ENCODE peak calls at places on chromosome 22, in eight cellular contexts. V is GM12892, S is NCI-H2171, Z is epithelial cell of esophagus, N is fibroblast of mammary gland, X is dorsolateral prefrontal cortex, E is hepatocyte, Q is transverse colon. P is an unnamed sample.

GRCh38 chr22:44847380-44847779 is 95.0 kb downstream of the ARHGAP8 start:
- DNase-seq in S (no peak), E (no peak), Q (no peak), X (no peak), N (no peak), Z (no peak), V (no peak), P (no peak)

GRCh38 chr22:26648011-26648497 is 9.3 kb upstream of the MIAT start:
- DNase-seq in Q (peak), S (peak), X (no peak), E (no peak), N (no peak), V (no peak), Z (no peak), P (no peak)

GRCh38 chr22:31093090-31093850 is 12.2 kb downstream of the SMTN start:
- DNase-seq in X (peak), S (no peak), Z (no peak), E (peak), Q (peak), N (no peak), V (peak), P (no peak)

GRCh38 chr22:47340851-47341436 is 578.5 kb downstream of the TBC1D22A start:
- DNase-seq in N (peak), V (no peak), S (no peak), E (no peak), Q (no peak), X (no peak), Z (no peak), P (peak)

GRCh38 chr22:44181033-44181911 is 547 bp downstream of the PARVG start:
- DNase-seq in X (no peak), S (no peak), Z (no peak), N (no peak), V (no peak), Q (peak), E (no peak), P (no peak)

GRCh38 chr22:17814830-17815229 is 40.6 kb upstream of the BID start:
- DNase-seq in V (no peak), X (no peak), Z (no peak), Q (no peak), N (no peak), S (no peak), E (no peak), P (no peak)

GRCh38 chr22:29144786-29145160 is 60.9 kb upstream of the EMID1 start:
- DNase-seq in X (no peak), S (no peak), Z (no peak), E (no peak), N (no peak), V (no peak), Q (no peak), P (no peak)

GRCh38 chr22:42080287-42080686 is 787 bp downstream of the SMDT1 start:
- DNase-seq in S (peak), E (peak), Q (peak), V (no peak), Z (peak), X (peak), N (peak), P (no peak)

GRCh38 chr22:28741200-28741757 is 341 bp downstream of the CHEK2 start:
- DNase-seq in V (no peak), Q (no peak), S (no peak), E (no peak), Z (no peak), X (no peak), N (no peak), P (no peak)

GRCh38 chr22:33832558-33833151 is 87.6 kb downstream of the LARGE1 start:
- DNase-seq in Z (no peak), Q (no peak), S (no peak), V (no peak), N (no peak), E (no peak), X (peak), P (no peak)

GRCh38 chr22:47547881-47548630 is 785.6 kb downstream of the TBC1D22A start:
- DNase-seq in V (no peak), Q (no peak), E (no peak), Z (no peak), N (no peak), X (peak), S (no peak), P (no peak)

GRCh38 chr22:23696326-23696851 is 5.6 kb downstream of the RGL4 start:
- DNase-seq in X (no peak), S (no peak), Z (peak), E (no peak), Q (peak), N (no peak), V (peak), P (no peak)

GRCh38 chr22:20205964-20206708 is 55.3 kb upstream of the CCDC188 start:
- DNase-seq in X (peak), Q (peak), E (peak), Z (peak), N (peak), S (no peak), V (peak), P (peak)

GRCh38 chr22:35538801-35539321 is 1.8 kb upstream of the RASD2 start:
- DNase-seq in Q (peak), N (no peak), S (no peak), V (no peak), Z (peak), E (no peak), X (no peak), P (peak)

GRCh38 chr22:37330200-37331033 is 48.1 kb downstream of the CYTH4 start:
- DNase-seq in X (no peak), Q (peak), Z (peak), S (peak), N (peak), V (peak), E (peak), P (peak)

GRCh38 chr22:28034760-28035401 is 115.8 kb upstream of the PITPNB start:
- DNase-seq in V (no peak), E (peak), X (peak), S (peak), N (peak), Q (peak), Z (peak), P (no peak)

GRCh38 chr22:29457730-29458129 is 19.3 kb downstream of the RFPL1 start:
- DNase-seq in S (peak), N (peak), E (peak), V (peak), Z (peak), Q (peak), X (peak), P (peak)

GRCh38 chr22:26404851-26405357 is 24.2 kb upstream of the ASPHD2 start:
- DNase-seq in N (peak), E (no peak), X (no peak), Q (no peak), Z (no peak), V (no peak), S (no peak), P (no peak)

GRCh38 chr22:22909605-22910271 is 22.1 kb downstream of the IGLL5 start:
- DNase-seq in V (no peak), S (no peak), N (no peak), E (no peak), Q (no peak), Z (no peak), X (no peak), P (no peak)

GRCh38 chr22:49724893-49725489 is 102.7 kb downstream of the BRD1 start:
- DNase-seq in V (peak), E (peak), Q (peak), Z (peak), N (peak), S (peak), X (peak), P (peak)

GRCh38 chr22:44920183-44920582 is 89.6 kb downstream of the PHF21B start:
- DNase-seq in Q (no peak), X (no peak), N (no peak), Z (no peak), V (peak), S (no peak), E (no peak), P (no peak)

GRCh38 chr22:23306438-23306921 is 126.2 kb downstream of the BCR start:
- DNase-seq in Q (no peak), Z (peak), S (no peak), X (no peak), V (no peak), E (no peak), N (peak), P (no peak)

GRCh38 chr22:46752286-46752685 is 10.2 kb upstream of the TBC1D22A start:
- DNase-seq in N (no peak), E (no peak), S (no peak), Q (no peak), V (no peak), Z (no peak), X (no peak), P (no peak)

GRCh38 chr22:46813816-46814597 is 51.6 kb downstream of the TBC1D22A start:
- DNase-seq in Q (no peak), E (no peak), Z (peak), X (no peak), S (no peak), N (peak), V (no peak), P (no peak)

GRCh38 chr22:35873426-35873825 is 155.2 kb downstream of the RBFOX2 start:
- DNase-seq in S (no peak), Z (no peak), Q (no peak), E (no peak), X (no peak), N (no peak), V (no peak), P (no peak)

GRCh38 chr22:45320326-45320976 is 10.7 kb downstream of the FAM118A start:
- DNase-seq in V (no peak), Z (no peak), E (no peak), N (peak), Q (no peak), S (no peak), X (no peak), P (no peak)

GRCh38 chr22:44497218-44497903 is 672 bp downstream of the RTL6 start:
- DNase-seq in Q (peak), S (no peak), X (peak), V (no peak), E (peak), N (peak), Z (no peak), P (peak)

GRCh38 chr22:31954535-31955326 is 10.4 kb downstream of the YWHAH start:
- DNase-seq in S (no peak), Z (peak), X (no peak), V (no peak), N (peak), Q (no peak), E (no peak), P (no peak)

GRCh38 chr22:35470903-35471321 is 69.7 kb upstream of the RASD2 start:
- DNase-seq in S (no peak), V (no peak), Z (no peak), Q (no peak), E (no peak), N (peak), X (no peak), P (no peak)

GRCh38 chr22:37259540-37260029 is 15.5 kb upstream of the RAC2 start:
- DNase-seq in S (no peak), V (no peak), E (peak), Z (peak), N (peak), X (no peak), Q (no peak), P (peak)

GRCh38 chr22:45572444-45572843 is 69.8 kb downstream of the FBLN1 start:
- DNase-seq in E (peak), S (no peak), N (peak), X (no peak), Z (peak), Q (no peak), V (no peak), P (peak)